ENCODE peak calls at places on chromosomes 16 and 17, in nine cellular contexts. D is MM.1S, L is lung, Z is cardiac muscle cell, R is mammary epithelial cell, C is trophoblast cell, O is tibial artery, H is keratinocyte, M is small intestine. B is an unnamed sample. For H3K36me3 and H3K27me3, the result is how much of the 10 kb centered on the place peaks cover.

GRCh38 chr16:85639529-85640253 is 26.6 kb downstream of the GSE1 start:
- DNase-seq in D (no peak), Z (no peak), M (peak), R (no peak), C (no peak), O (no peak), H (no peak), L (no peak), B (no peak)

GRCh38 chr16:87724490-87725291 is 41.1 kb downstream of the KLHDC4 start:
- DNase-seq in R (no peak), L (no peak), O (no peak), D (no peak), C (no peak), M (no peak), H (no peak), Z (no peak), B (no peak)

GRCh38 chr17:37479025-37479424 is 10.7 kb upstream of the DUSP14 start:
- DNase-seq in D (no peak), H (no peak), R (no peak), Z (no peak), M (no peak), L (no peak), O (no peak), C (no peak), B (no peak)

GRCh38 chr17:38981640-38982039 is 14.4 kb upstream of the FBXO47 start:
- DNase-seq in D (no peak), H (no peak), M (no peak), Z (no peak), C (no peak), L (no peak), R (no peak), O (no peak), B (no peak)

GRCh38 chr16:19898924-19899604 is 14.4 kb upstream of the GPRC5B start:
- DNase-seq in Z (peak), M (peak), O (peak), C (peak), R (peak), L (peak), D (peak), H (no peak), B (no peak)

GRCh38 chr17:7317161-7317803 is 2.1 kb upstream of the GPS2 start:
- DNase-seq in R (no peak), H (no peak), C (no peak), Z (no peak), O (no peak), D (no peak), L (no peak), M (no peak), B (no peak)

GRCh38 chr16:22665803-22666202 is 148.2 kb upstream of the HS3ST2 start:
- DNase-seq in M (no peak), H (no peak), Z (no peak), C (no peak), O (no peak), L (no peak), D (no peak), R (no peak), B (no peak)

GRCh38 chr16:87924041-87924851 is 12.1 kb downstream of the CA5A start:
- DNase-seq in H (no peak), O (no peak), D (no peak), L (no peak), R (peak), Z (no peak), M (no peak), C (no peak), B (peak)

GRCh38 chr17:41665566-41666335 is 22.9 kb upstream of the EIF1 start:
- DNase-seq in Z (peak), O (peak), L (peak), M (peak), R (peak), C (peak), D (peak), H (no peak), B (no peak)

GRCh38 chr17:71975998-71976649 is 144.7 kb upstream of the SOX9 start:
- DNase-seq in H (peak), D (no peak), O (peak), R (peak), M (no peak), L (peak), C (peak), Z (no peak), B (peak)

GRCh38 chr16:75333770-75334169 is 82.3 kb upstream of the BCAR1 start:
- DNase-seq in D (no peak), M (no peak), O (no peak), C (no peak), L (no peak), R (no peak), H (no peak), Z (no peak), B (no peak)

GRCh38 chr17:16428098-16428882 is 12.9 kb downstream of the TRPV2 start:
- DNase-seq in Z (peak), H (no peak), C (peak), O (no peak), L (peak), D (no peak), R (no peak), M (peak), B (no peak)

GRCh38 chr17:61064087-61064951 is 335.3 kb upstream of the TBX2 start:
- DNase-seq in H (no peak), D (no peak), Z (no peak), O (no peak), M (peak), L (no peak), R (no peak), C (peak), B (no peak)

GRCh38 chr16:68297908-68298307 is 12.8 kb downstream of the SLC7A6OS start:
- DNase-seq in Z (no peak), O (no peak), C (no peak), L (no peak), D (no peak), H (no peak), R (no peak), M (peak), B (no peak)

GRCh38 chr17:76597156-76598003 is 11.7 kb upstream of the ST6GALNAC2 start:
- DNase-seq in O (no peak), R (peak), Z (no peak), M (peak), D (no peak), C (peak), H (peak), L (peak), B (no peak)

GRCh38 chr17:1462164-1463112 is 6.4 kb upstream of the CRK start:
- DNase-seq in M (peak), C (peak), Z (no peak), O (no peak), R (no peak), L (no peak), H (no peak), D (no peak), B (no peak)

GRCh38 chr17:31560836-31561235 is 169.4 kb downstream of the RAB11FIP4 start:
- DNase-seq in H (no peak), Z (no peak), C (peak), O (no peak), D (no peak), R (no peak), L (no peak), M (no peak), B (no peak)

GRCh38 chr17:68849673-68850260 is 105.4 kb downstream of the ABCA8 start:
- DNase-seq in Z (no peak), C (no peak), D (no peak), O (no peak), L (no peak), R (peak), H (peak), M (no peak), B (no peak)

GRCh38 chr16:56340864-56341365 is 84.4 kb downstream of the AMFR start:
- DNase-seq in H (no peak), L (no peak), M (no peak), Z (no peak), D (no peak), O (no peak), C (no peak), R (no peak), B (no peak)

GRCh38 chr17:55577011-55577586 is 65.8 kb upstream of the SMIM36 start:
- DNase-seq in M (peak), D (peak), C (peak), O (peak), Z (no peak), L (no peak), H (no peak), R (peak), B (peak)

GRCh38 chr16:23564964-23565363 is 7.4 kb downstream of the UBFD1 start:
- DNase-seq in R (no peak), Z (no peak), H (no peak), M (no peak), O (peak), L (no peak), D (no peak), C (no peak), B (no peak)

GRCh38 chr16:83549836-83550569 is 257.8 kb upstream of the HSBP1 start:
- DNase-seq in M (no peak), R (no peak), Z (no peak), O (no peak), H (no peak), D (no peak), L (no peak), C (no peak), B (no peak)

GRCh38 chr17:35119370-35120185 is at the start of gene RAD51D:
- DNase-seq in O (peak), R (peak), C (peak), L (peak), Z (peak), D (peak), M (peak), H (no peak), B (no peak)

GRCh38 chr16:64983983-64984382 is 137.9 kb downstream of the CDH11 start:
- DNase-seq in L (peak), R (peak), H (peak), M (peak), D (no peak), O (no peak), C (peak), Z (peak), B (peak)

GRCh38 chr16:64738321-64738960 is 383.4 kb downstream of the CDH11 start:
- DNase-seq in O (no peak), R (no peak), M (no peak), L (no peak), C (peak), H (no peak), D (no peak), Z (no peak), B (no peak)

GRCh38 chr16:54657058-54657708 is 273.5 kb upstream of the IRX5 start:
- DNase-seq in O (peak), D (no peak), L (peak), M (peak), H (peak), C (no peak), R (peak), Z (no peak), B (no peak)

GRCh38 chr16:86171329-86171728 is 272.4 kb downstream of the IRF8 start:
- DNase-seq in C (no peak), H (no peak), M (no peak), D (no peak), Z (peak), O (no peak), L (no peak), R (no peak), B (no peak)

GRCh38 chr17:83135692-83136091 is 56.3 kb downstream of the METRNL start:
- DNase-seq in R (no peak), H (no peak), D (no peak), L (no peak), M (no peak), O (no peak), C (no peak), Z (no peak), B (no peak)

GRCh38 chr16:48011466-48011865 is 144.3 kb downstream of the ABCC12 start:
- DNase-seq in M (no peak), H (no peak), L (no peak), R (no peak), O (no peak), C (no peak), D (no peak), Z (no peak), B (no peak)

GRCh38 chr16:58187092-58187491 is 10.8 kb downstream of the CSNK2A2 start:
- DNase-seq in M (no peak), D (no peak), R (no peak), C (no peak), H (no peak), Z (no peak), O (no peak), L (no peak), B (no peak)

GRCh38 chr16:68993421-68993820 is 112.0 kb upstream of the HAS3 start:
- DNase-seq in D (no peak), H (no peak), C (no peak), R (no peak), Z (no peak), L (no peak), O (no peak), M (peak), B (no peak)

GRCh38 chr17:15409721-15410247 is 57.6 kb downstream of the CDRT4 start:
- DNase-seq in R (peak), C (peak), D (no peak), L (no peak), H (peak), M (no peak), Z (no peak), O (peak), B (peak)

GRCh38 chr17:10243905-10244844 is 45.8 kb upstream of the GAS7 start:
- DNase-seq in D (no peak), H (no peak), Z (no peak), L (peak), R (no peak), M (no peak), C (peak), O (no peak), B (no peak)

GRCh38 chr17:9273334-9274118 is 252.2 kb downstream of the NTN1 start:
- DNase-seq in D (no peak), L (no peak), C (no peak), H (no peak), R (no peak), O (peak), Z (no peak), M (no peak), B (no peak)

GRCh38 chr17:55451758-55452468 is 30.3 kb upstream of the MMD start:
- DNase-seq in L (no peak), C (no peak), H (no peak), Z (no peak), R (peak), M (no peak), O (no peak), D (no peak), B (no peak)

GRCh38 chr16:2194852-2195315 is 1.5 kb downstream of the CASKIN1 start:
- DNase-seq in R (peak), M (peak), C (peak), Z (peak), H (no peak), O (no peak), L (peak), D (peak), B (no peak)

GRCh38 chr17:21287703-21288449 is 3.4 kb downstream of the MAP2K3 start:
- DNase-seq in C (peak), L (peak), H (peak), M (peak), O (peak), R (peak), Z (no peak), D (peak), B (peak)

GRCh38 chr17:81603846-81604610 is 32.9 kb downstream of the NPLOC4 start:
- DNase-seq in Z (no peak), M (no peak), D (no peak), H (no peak), R (no peak), O (no peak), L (no peak), C (peak), B (no peak)

GRCh38 chr16:66401610-66402009 is 25.5 kb upstream of the BEAN1 start:
- DNase-seq in C (no peak), O (no peak), Z (no peak), M (no peak), H (no peak), D (no peak), R (no peak), L (no peak), B (no peak)
- H3K36me3 ChIP-seq in C (under half), O (under half), Z (under half), M (under half), H (under half), D (under half), R (under half), L (under half), B (under half)

DNA sequence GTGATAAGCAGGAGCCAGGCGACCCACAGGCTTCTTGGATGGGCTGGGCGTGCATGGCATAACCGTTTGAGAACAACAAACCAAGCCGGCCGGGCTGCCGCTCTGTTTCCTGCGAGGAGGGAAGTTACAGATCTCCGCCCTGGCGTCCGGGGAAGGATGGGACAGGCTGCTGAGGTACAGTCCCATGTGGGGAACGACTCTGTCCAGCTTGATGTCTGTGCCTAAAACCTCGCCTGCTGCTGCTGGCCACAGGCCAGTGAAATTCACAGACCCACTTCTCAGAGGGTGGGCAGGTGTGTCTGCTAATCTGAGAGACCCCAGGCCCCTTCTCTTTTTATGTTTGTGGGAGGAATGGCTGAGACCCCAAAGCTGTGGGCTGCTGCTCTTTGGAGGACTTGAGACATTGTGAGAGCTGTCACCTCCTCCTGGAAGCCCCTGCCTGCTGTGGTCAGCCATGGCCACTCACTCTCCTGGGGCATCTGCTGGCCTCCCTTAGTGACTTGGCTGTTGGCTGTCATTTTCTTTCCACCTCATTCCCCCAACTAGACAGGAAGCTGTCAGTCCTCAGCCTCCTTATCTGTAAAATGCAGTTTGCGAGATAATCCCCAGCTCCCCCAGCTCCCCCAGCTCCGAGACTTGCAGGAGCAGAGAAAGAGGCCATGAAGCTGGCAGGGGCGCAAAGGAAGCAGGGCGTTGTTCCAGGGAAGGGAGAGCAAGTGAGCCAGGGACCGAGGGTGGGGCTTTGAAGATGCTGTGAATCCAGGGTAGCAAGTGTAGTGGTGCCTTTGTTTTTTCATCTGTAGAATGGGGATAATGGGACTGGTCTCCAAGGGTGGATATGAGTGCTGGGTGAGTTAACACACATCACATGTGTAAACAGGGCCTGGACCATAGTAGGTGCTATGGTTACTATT is 51.0 kb downstream of the CMIP start:
- DNase-seq in O (peak), H (no peak), L (no peak), C (no peak), D (no peak), M (no peak), Z (no peak), R (no peak), B (no peak)
- H3K4me3 ChIP-seq in O (no peak), H (no peak), L (no peak), C (no peak), D (no peak), M (no peak), Z (no peak), R (no peak), B (no peak)

GRCh38 chr16:71257768-71258167 is 27.2 kb upstream of the HYDIN start:
- DNase-seq in Z (no peak), D (no peak), O (no peak), L (no peak), H (no peak), M (no peak), C (no peak), R (no peak), B (no peak)

GRCh38 chr16:71259086-71259485 is 28.6 kb upstream of the HYDIN start:
- DNase-seq in O (no peak), M (no peak), H (no peak), C (no peak), L (no peak), D (no peak), Z (no peak), R (no peak), B (no peak)

GRCh38 chr16:71258371-71258770 is 27.8 kb upstream of the HYDIN start:
- DNase-seq in O (no peak), R (no peak), H (no peak), Z (no peak), M (no peak), C (no peak), L (no peak), D (no peak), B (no peak)

GRCh38 chr16:71254832-71255560 is 24.5 kb upstream of the HYDIN start:
- DNase-seq in L (no peak), H (no peak), R (no peak), O (no peak), C (no peak), M (no peak), Z (no peak), D (no peak), B (no peak)

GRCh38 chr16:71255721-71256120 is 25.2 kb upstream of the HYDIN start:
- DNase-seq in Z (no peak), O (no peak), H (no peak), L (no peak), C (no peak), M (no peak), D (no peak), R (no peak), B (no peak)
- H3K27me3 ChIP-seq in Z (under half), O (under half), H (under half), L (under half), C (under half), M (under half), D (under half), R (under half), B (under half)

DNA sequence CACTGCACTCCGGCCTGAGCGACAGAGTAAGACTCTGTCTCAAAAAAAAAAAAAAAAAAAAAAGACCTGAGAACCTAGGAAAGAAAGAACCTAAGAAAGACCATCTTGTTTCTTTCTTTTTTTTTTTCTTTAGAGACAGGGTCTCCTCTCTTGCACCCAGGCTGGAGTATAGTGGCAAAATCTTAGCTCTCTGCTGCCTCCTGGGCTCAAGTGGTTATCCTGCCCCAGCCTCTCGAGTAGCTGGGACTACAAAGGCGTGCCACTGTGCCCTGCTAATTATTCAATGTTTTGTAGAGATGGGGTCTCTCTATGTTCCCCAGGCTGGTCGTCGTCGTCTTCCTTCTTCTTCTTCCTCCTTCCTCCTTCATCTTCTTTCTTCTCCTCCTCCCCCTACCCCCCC is 7.8 kb upstream of the BIRC5 start:
- DNase-seq in Z (no peak), D (no peak), H (no peak), L (no peak), O (no peak), M (no peak), C (no peak), R (no peak), B (no peak)
- H3K36me3 ChIP-seq in Z (under half), D (under half), H (under half), L (under half), O (under half), M (under half), C (under half), R (under half), B (under half)

DNA sequence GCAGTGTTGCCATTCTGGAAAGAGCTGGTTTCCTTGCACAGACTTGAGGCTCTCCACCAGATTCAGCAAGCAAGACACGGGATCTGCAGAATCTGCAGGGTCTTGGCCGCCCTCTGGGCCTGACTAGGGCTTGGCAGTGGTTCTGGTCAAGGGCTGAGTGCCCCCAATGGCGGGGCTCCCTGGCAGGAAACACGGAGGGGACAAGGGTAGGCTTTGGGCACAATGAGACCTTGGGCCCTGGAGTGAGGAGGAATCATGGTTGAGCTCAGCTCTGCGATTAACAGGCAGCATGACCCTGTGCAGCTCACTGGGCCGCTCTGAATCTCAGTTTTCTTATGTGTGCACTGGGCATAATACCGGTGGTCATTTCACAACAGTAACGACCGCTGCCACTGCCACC is 249.9 kb downstream of the GSG1L start:
- DNase-seq in D (no peak), L (no peak), H (no peak), R (no peak), M (no peak), O (peak), C (no peak), Z (no peak), B (no peak)
- H3K4me3 ChIP-seq in D (no peak), L (no peak), H (no peak), R (no peak), M (no peak), O (no peak), C (no peak), Z (no peak), B (no peak)

GRCh38 chr17:74850914-74851313 is 8.8 kb downstream of the GRIN2C start:
- DNase-seq in L (no peak), H (no peak), R (no peak), Z (no peak), O (no peak), M (no peak), D (no peak), C (no peak), B (no peak)
- H3K27me3 ChIP-seq in L (under half), H (half or more), R (under half), Z (half or more), O (under half), M (under half), D (under half), C (under half), B (half or more)

GRCh38 chr17:75142236-75142971 is 10.9 kb upstream of the NT5C start:
- DNase-seq in O (no peak), C (peak), D (no peak), Z (no peak), M (no peak), L (no peak), R (no peak), H (no peak), B (no peak)
- H3K36me3 ChIP-seq in O (under half), C (half or more), D (under half), Z (half or more), M (under half), L (under half), R (half or more), H (under half), B (under half)

GRCh38 chr16:50771366-50771765 is 29.5 kb downstream of the CYLD start:
- DNase-seq in C (no peak), O (no peak), L (no peak), Z (no peak), D (no peak), H (no peak), M (no peak), R (peak), B (no peak)
- H3K4me3 ChIP-seq in C (no peak), O (no peak), L (no peak), Z (no peak), D (no peak), H (no peak), M (no peak), R (no peak), B (no peak)